ENCODE peak calls at places on chromosome 6, in nine cellular contexts. V is endothelial cell of umbilical vein, X is HCT116, Q is sigmoid colon, O is GM23338, R is K562, K is prostate gland, H is transverse colon, D is HepG2. T is an unnamed sample.

GRCh38 chr6:168088161-168089106 is 9.4 kb upstream of the FRMD1 start:
- DNase-seq in V (no peak), X (no peak), Q (no peak), O (peak; percentile 66), R (no peak), K (no peak), H (peak; percentile 70), D (peak; percentile 59), T (peak; percentile 35)

GRCh38 chr6:89221971-89222887 is 5.1 kb upstream of the GABRR1 start:
- DNase-seq in V (no peak), X (no peak), Q (no peak), O (no peak), R (no peak), K (no peak), H (no peak), D (no peak), T (no peak)

GRCh38 chr6:168215121-168215808 is 104.3 kb downstream of the DACT2 start:
- DNase-seq in V (no peak), X (no peak), Q (no peak), O (no peak), R (no peak), K (no peak), H (no peak), D (no peak), T (no peak)

GRCh38 chr6:53300656-53301551 is 47.8 kb downstream of the ELOVL5 start:
- DNase-seq in V (peak; percentile 53), X (no peak), Q (no peak), O (no peak), R (no peak), K (peak; percentile 41), H (no peak), D (peak; percentile 15), T (peak; percentile 82)

GRCh38 chr6:124722479-124722878 is 239.8 kb upstream of the RNF217 start:
- DNase-seq in V (no peak), X (no peak), Q (no peak), O (peak; percentile 11), R (peak; percentile 11), K (no peak), H (no peak), D (no peak), T (no peak)

GRCh38 chr6:57303931-57304681 is 13.3 kb upstream of the PRIM2 start:
- DNase-seq in V (no peak), X (no peak), Q (no peak), O (no peak), R (no peak), K (no peak), H (no peak), D (no peak), T (no peak)

GRCh38 chr6:167089243-167090142 is 33.4 kb upstream of the CCR6 start:
- DNase-seq in V (no peak), X (no peak), Q (no peak), O (no peak), R (no peak), K (no peak), H (no peak), D (no peak), T (no peak)

GRCh38 chr6:127477648-127478047 is 18.5 kb upstream of the KIAA0408 start:
- DNase-seq in V (no peak), X (no peak), Q (no peak), O (no peak), R (no peak), K (no peak), H (no peak), D (no peak), T (no peak)

GRCh38 chr6:13538084-13538483 is 36.3 kb upstream of the SIRT5 start:
- DNase-seq in V (peak; percentile 68), X (peak; percentile 26), Q (no peak), O (peak; percentile 41), R (peak; percentile 33), K (no peak), H (no peak), D (peak; percentile 55), T (no peak)

GRCh38 chr6:72999995-73000394 is 225.3 kb downstream of the KHDC1L start:
- DNase-seq in V (no peak), X (no peak), Q (no peak), O (no peak), R (peak; percentile 3), K (no peak), H (no peak), D (peak; percentile 3), T (no peak)

GRCh38 chr6:139030539-139030938 is 2.0 kb downstream of the ABRACL start:
- DNase-seq in V (no peak), X (no peak), Q (no peak), O (no peak), R (no peak), K (no peak), H (peak; percentile 27), D (no peak), T (peak; percentile 48)

GRCh38 chr6:139608872-139609271 is 234.4 kb upstream of the CITED2 start:
- DNase-seq in V (no peak), X (no peak), Q (no peak), O (no peak), R (no peak), K (no peak), H (no peak), D (no peak), T (no peak)

GRCh38 chr6:40695114-40695513 is 108.0 kb upstream of the LRFN2 start:
- DNase-seq in V (no peak), X (no peak), Q (no peak), O (peak; percentile 60), R (no peak), K (no peak), H (no peak), D (no peak), T (no peak)

GRCh38 chr6:145189836-145190235 is 545.5 kb downstream of the EPM2A start:
- DNase-seq in V (no peak), X (no peak), Q (no peak), O (no peak), R (no peak), K (peak; percentile 31), H (no peak), D (no peak), T (no peak)

GRCh38 chr6:6686748-6687601 is 98.5 kb downstream of the LY86 start:
- DNase-seq in V (peak; percentile 96), X (peak; percentile 93), Q (peak; percentile 88), O (peak; percentile 98), R (peak; percentile 100), K (peak; percentile 69), H (peak; percentile 97), D (peak; percentile 91), T (peak; percentile 98)

GRCh38 chr6:119445666-119446622 is 96.4 kb upstream of the MAN1A1 start:
- DNase-seq in V (no peak), X (no peak), Q (no peak), O (peak; percentile 21), R (peak; percentile 36), K (no peak), H (no peak), D (no peak), T (no peak)
- H3K4me1 ChIP-seq in V (no peaks in the 10 kb centered on the region), X (peaks cover 12% of the 10 kb centered on the region), Q (no peaks in the 10 kb centered on the region), O (no peaks in the 10 kb centered on the region), R (peaks cover 31% of the 10 kb centered on the region), K (no peaks in the 10 kb centered on the region), H (peaks cover 35% of the 10 kb centered on the region), D (no peaks in the 10 kb centered on the region), T (peaks cover 12% of the 10 kb centered on the region)

GRCh38 chr6:108831104-108831503 is 17.1 kb upstream of the ARMC2 start:
- DNase-seq in V (no peak), X (no peak), Q (no peak), O (no peak), R (no peak), K (no peak), H (no peak), D (no peak), T (no peak)
- TF ChIP-seq POLR2AphosphoS5 in V (no peak), X (no peak), Q (no peak), O (no peak), R (no peak), K (no peak), H (no peak), D (no peak), T (no peak)

GRCh38 chr6:131955192-131955591 is 4.0 kb upstream of the CCN2 start:
- DNase-seq in V (no peak), X (no peak), Q (no peak), O (no peak), R (no peak), K (no peak), H (no peak), D (no peak), T (no peak)
- H3K4me3 ChIP-seq in V (no peak overlapping the region), X (no peak overlapping the region), Q (peak overlapping the region; percentile 13), O (peak overlapping the region; percentile 2), R (no peak overlapping the region), K (no peak overlapping the region), H (peak overlapping the region; percentile 28), D (no peak overlapping the region), T (no peak overlapping the region)

GRCh38 chr6:33413200-33413599 is 2.4 kb downstream of the PHF1 start:
- DNase-seq in V (no peak), X (no peak), Q (no peak), O (no peak), R (no peak), K (no peak), H (no peak), D (no peak), T (no peak)

GRCh38 chr6:33414592-33415271 is 3.2 kb downstream of the CUTA start:
- DNase-seq in V (no peak), X (no peak), Q (no peak), O (peak; percentile 67), R (peak; percentile 69), K (no peak), H (no peak), D (no peak), T (peak; percentile 62)

GRCh38 chr6:33411632-33412005 is 805 bp downstream of the PHF1 start:
- DNase-seq in V (no peak), X (no peak), Q (no peak), O (no peak), R (no peak), K (no peak), H (no peak), D (no peak), T (no peak)

GRCh38 chr6:33412140-33413009 is 1.6 kb downstream of the PHF1 start:
- DNase-seq in V (no peak), X (no peak), Q (no peak), O (no peak), R (no peak), K (no peak), H (no peak), D (no peak), T (no peak)

GRCh38 chr6:33413601-33414120 is 2.8 kb downstream of the PHF1 start:
- DNase-seq in V (no peak), X (no peak), Q (no peak), O (no peak), R (no peak), K (no peak), H (no peak), D (no peak), T (no peak)
- H3K4me1 ChIP-seq in V (peaks cover 28% of the 10 kb centered on the region), X (peaks cover 42% of the 10 kb centered on the region), Q (no peaks in the 10 kb centered on the region), O (peaks cover 39% of the 10 kb centered on the region), R (peaks cover 30% of the 10 kb centered on the region), K (peaks cover 12% of the 10 kb centered on the region), H (peaks cover 60% of the 10 kb centered on the region), D (peaks cover 54% of the 10 kb centered on the region), T (peaks cover 57% of the 10 kb centered on the region)

GRCh38 chr6:36604090-36605060 is 10.2 kb downstream of the SRSF3 start:
- DNase-seq in V (no peak), X (no peak), Q (peak; percentile 43), O (no peak), R (no peak), K (no peak), H (no peak), D (no peak), T (no peak)
- TF ChIP-seq POLR2AphosphoS5 in V (peak; percentile 40), X (peak; percentile 45), Q (no peak), O (peak; percentile 49), R (no peak), K (no peak), H (no peak), D (peak; percentile 62), T (no peak)

GRCh38 chr6:160427312-160428068 is 79.3 kb downstream of the SLC22A3 start:
- DNase-seq in V (no peak), X (no peak), Q (no peak), O (no peak), R (no peak), K (no peak), H (no peak), D (no peak), T (no peak)
- H3K4me3 ChIP-seq in V (no peak overlapping the region), X (no peak overlapping the region), Q (no peak overlapping the region), O (no peak overlapping the region), R (no peak overlapping the region), K (no peak overlapping the region), H (no peak overlapping the region), D (no peak overlapping the region), T (no peak overlapping the region)